ENCODE peak calls at places on chromosomes 6 and 20, in six cellular contexts. C, O, Q, S, E and A are unnamed samples.

GRCh38 chr20:47125553-47126373 is 230.7 kb downstream of the ZMYND8 start:
- DNase-seq in C (peak), O (no peak), Q (no peak), S (no peak), E (no peak), A (no peak)

GRCh38 chr6:167947716-167948115 is 49.8 kb upstream of the KIF25 start:
- DNase-seq in C (no peak), O (no peak), Q (no peak), S (no peak), E (no peak), A (no peak)

GRCh38 chr6:24882835-24883555 is 52.8 kb downstream of the RIPOR2 start:
- DNase-seq in C (no peak), O (no peak), Q (no peak), S (no peak), E (no peak), A (no peak)

GRCh38 chr6:5992551-5993225 is 14.0 kb downstream of the NRN1 start:
- DNase-seq in C (no peak), O (no peak), Q (no peak), S (no peak), E (no peak), A (no peak)

GRCh38 chr6:119541132-119541905 is 191.8 kb upstream of the MAN1A1 start:
- DNase-seq in C (no peak), O (no peak), Q (no peak), S (no peak), E (no peak), A (no peak)

GRCh38 chr6:167855825-167856425 is 29.2 kb downstream of the AFDN start:
- DNase-seq in C (no peak), O (no peak), Q (no peak), S (no peak), E (no peak), A (no peak)

GRCh38 chr6:160102956-160103824 is 18.4 kb upstream of the SLC22A1 start:
- DNase-seq in C (no peak), O (no peak), Q (peak), S (no peak), E (no peak), A (no peak)

GRCh38 chr6:162421004-162421403 is 306.6 kb downstream of the PRKN start:
- DNase-seq in C (no peak), O (no peak), Q (no peak), S (no peak), E (no peak), A (no peak)

GRCh38 chr20:23007886-23008285 is 27.2 kb upstream of the SSTR4 start:
- DNase-seq in C (no peak), O (no peak), Q (no peak), S (no peak), E (no peak), A (no peak)

GRCh38 chr6:6591778-6592388 is 3.4 kb downstream of the LY86 start:
- DNase-seq in C (no peak), O (no peak), Q (no peak), S (peak), E (no peak), A (no peak)

GRCh38 chr20:11249239-11249638 is 575.4 kb upstream of the JAG1 start:
- DNase-seq in C (no peak), O (no peak), Q (no peak), S (no peak), E (no peak), A (no peak)

GRCh38 chr6:8707956-8708772 is 272.8 kb upstream of the SLC35B3 start:
- DNase-seq in C (peak), O (no peak), Q (no peak), S (no peak), E (peak), A (no peak)

GRCh38 chr6:108027054-108027453 is 47.5 kb downstream of the OSTM1 start:
- DNase-seq in C (no peak), O (no peak), Q (no peak), S (no peak), E (no peak), A (no peak)

GRCh38 chr6:27890351-27891299 is 21.6 kb downstream of the OR2B2 start:
- DNase-seq in C (peak), O (peak), Q (no peak), S (peak), E (peak), A (peak)

GRCh38 chr6:131143319-131143718 is 8.1 kb downstream of the AKAP7 start:
- DNase-seq in C (no peak), O (no peak), Q (no peak), S (no peak), E (no peak), A (no peak)

DNA sequence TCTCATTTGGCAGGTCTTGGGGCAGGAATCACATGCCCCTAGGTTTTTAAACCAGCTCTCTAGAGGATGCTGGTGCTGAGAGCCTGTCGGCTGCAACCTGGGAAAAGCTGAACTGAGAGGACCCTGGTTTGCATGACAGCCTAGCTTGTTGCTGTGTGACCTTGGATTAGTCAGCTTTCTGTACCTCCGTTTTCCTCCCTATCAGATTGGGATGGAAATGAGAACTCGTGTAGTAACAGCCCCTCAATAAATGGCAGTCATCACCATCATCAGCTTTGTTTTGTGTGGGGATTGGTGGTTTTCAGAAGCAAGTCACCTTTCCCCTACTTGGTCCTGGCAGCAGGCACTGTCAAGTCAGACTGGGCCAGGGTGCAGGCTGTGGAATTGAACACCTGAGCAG is 75.2 kb upstream of the MYL9 start:
- DNase-seq in C (no peak), O (no peak), Q (no peak), S (no peak), E (no peak), A (no peak)
- H3K27ac ChIP-seq in C (peak), O (peak), Q (peak), S (peak), E (no peak), A (no peak)

GRCh38 chr6:148868901-148869300 is 122.1 kb downstream of the UST start:
- DNase-seq in C (no peak), O (no peak), Q (no peak), S (no peak), E (no peak), A (no peak)

GRCh38 chr6:148869589-148869988 is 122.8 kb downstream of the UST start:
- DNase-seq in C (no peak), O (no peak), Q (no peak), S (no peak), E (no peak), A (no peak)

GRCh38 chr6:148868314-148868713 is 121.5 kb downstream of the UST start:
- DNase-seq in C (no peak), O (no peak), Q (no peak), S (no peak), E (no peak), A (no peak)

GRCh38 chr6:148866657-148867268 is 119.9 kb downstream of the UST start:
- DNase-seq in C (no peak), O (no peak), Q (no peak), S (peak), E (no peak), A (no peak)

DNA sequence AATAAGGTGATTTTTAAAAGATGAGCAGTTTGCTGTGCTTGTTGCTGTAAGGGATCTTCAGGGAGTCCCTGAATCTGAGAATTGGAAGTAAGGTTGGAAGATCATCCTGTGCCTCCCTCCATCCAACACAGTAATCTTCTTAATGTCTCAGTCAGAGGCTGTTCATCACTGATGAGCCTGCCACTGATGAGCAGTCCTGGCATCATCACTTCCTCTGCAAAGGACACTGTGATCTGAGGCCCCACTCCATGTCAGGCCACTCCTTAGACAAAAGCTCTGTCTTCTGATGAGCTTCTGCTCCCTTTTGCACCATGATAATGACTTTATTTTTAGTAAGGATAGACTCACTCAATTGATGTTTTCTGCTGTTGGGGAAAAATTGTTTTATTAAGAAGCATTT is 121.0 kb downstream of the UST start:
- DNase-seq in C (no peak), O (no peak), Q (no peak), S (no peak), E (no peak), A (no peak)
- H3K4me3 ChIP-seq in C (no peak), O (no peak), Q (no peak), S (no peak), E (no peak), A (no peak)

GRCh38 chr6:139027620-139028182 is 844 bp upstream of the ABRACL start:
- DNase-seq in C (no peak), O (no peak), Q (no peak), S (peak), E (peak), A (no peak)
- H3K27ac ChIP-seq in C (no peak), O (peak), Q (no peak), S (peak), E (peak), A (peak)

DNA sequence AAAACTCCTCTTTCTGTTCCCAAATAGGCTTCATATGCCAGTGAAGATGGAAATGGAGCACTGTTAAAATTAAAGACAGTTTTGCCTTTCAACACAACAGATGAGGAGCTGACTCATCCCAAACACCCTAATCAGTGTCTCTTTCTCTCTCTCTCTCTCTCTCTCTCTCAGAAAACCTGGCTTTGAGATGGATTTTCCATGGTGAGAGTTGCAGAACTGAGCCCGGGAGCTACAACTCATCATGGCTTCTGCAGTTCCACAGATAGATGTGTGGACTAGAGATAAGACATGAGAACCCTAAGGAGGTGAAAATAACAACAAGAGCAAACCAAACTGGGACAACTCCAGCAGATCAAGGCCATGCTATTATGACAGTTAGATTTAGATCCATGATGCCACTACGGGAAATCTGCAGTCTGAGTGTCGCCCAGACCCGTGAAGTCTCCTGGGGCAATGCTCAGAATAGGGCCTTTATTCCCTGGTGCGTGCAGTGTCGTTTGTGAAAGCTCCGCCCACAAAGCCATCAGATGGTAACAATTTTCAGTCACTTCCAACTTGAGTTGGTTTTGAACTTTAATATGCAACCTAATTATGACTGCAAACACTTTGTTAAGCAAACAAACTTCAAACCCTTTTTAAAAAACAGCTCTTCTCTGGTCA is 338.2 kb upstream of the PREP start:
- DNase-seq in C (no peak), O (no peak), Q (no peak), S (no peak), E (no peak), A (no peak)
- H3K4me3 ChIP-seq in C (no peak), O (no peak), Q (no peak), S (no peak), E (no peak), A (no peak)

GRCh38 chr20:24772667-24773066 is 176.4 kb upstream of the CST7 start:
- DNase-seq in C (no peak), O (no peak), Q (peak), S (no peak), E (no peak), A (no peak)
- H3K27ac ChIP-seq in C (no peak), O (no peak), Q (no peak), S (no peak), E (no peak), A (no peak)

GRCh38 chr6:106520711-106521367 is 108.5 kb downstream of the RTN4IP1 start:
- DNase-seq in C (no peak), O (peak), Q (no peak), S (peak), E (no peak), A (peak)

GRCh38 chr6:106525111-106525884 is 104.0 kb downstream of the RTN4IP1 start:
- DNase-seq in C (no peak), O (no peak), Q (no peak), S (no peak), E (peak), A (peak)

GRCh38 chr6:106525885-106526280 is 103.4 kb downstream of the RTN4IP1 start:
- DNase-seq in C (no peak), O (no peak), Q (no peak), S (no peak), E (peak), A (no peak)

GRCh38 chr6:106519460-106520394 is 109.6 kb downstream of the RTN4IP1 start:
- DNase-seq in C (peak), O (peak), Q (no peak), S (peak), E (no peak), A (peak)

DNA sequence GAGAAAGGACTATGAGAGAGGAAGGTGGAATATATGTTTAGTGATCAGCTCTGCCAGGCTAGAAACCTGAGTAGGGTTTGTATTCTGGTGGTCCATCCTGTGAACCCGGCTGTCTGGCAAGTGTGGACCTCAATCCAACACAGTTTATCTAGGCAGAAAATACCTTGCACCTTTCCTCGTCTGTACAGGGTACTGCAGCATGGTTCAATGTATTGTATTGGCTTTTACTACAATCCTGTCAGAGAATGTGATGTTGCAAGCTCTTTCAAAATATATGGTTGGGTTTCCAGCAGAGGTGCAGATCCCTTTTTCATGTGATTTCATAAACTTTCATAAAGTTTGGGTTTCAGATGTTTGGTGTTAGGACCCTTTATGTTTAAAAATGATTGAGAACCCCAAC is 106.7 kb downstream of the RTN4IP1 start:
- DNase-seq in C (no peak), O (no peak), Q (no peak), S (no peak), E (no peak), A (no peak)
- H3K4me3 ChIP-seq in C (no peak), O (peak), Q (no peak), S (peak), E (no peak), A (peak)